ENCODE peak calls at places on chromosomes 4 and X, in four cellular contexts. V, X, T and J are unnamed samples.

GRCh38 chr4:26124753-26125236 is 196.0 kb upstream of the RBPJ start:
- DNase-seq in X (no peak), V (no peak), T (no peak), J (no peak)

GRCh38 chrX:15151267-15152196 is 118.4 kb downstream of the ASB9 start:
- DNase-seq in X (peak), V (no peak), T (no peak), J (no peak)

GRCh38 chrX:115900425-115900824 is 270.1 kb upstream of the AGTR2 start:
- DNase-seq in T (no peak), V (no peak), X (no peak), J (peak)

GRCh38 chr4:1990676-1991075 is 18.1 kb downstream of the NELFA start:
- DNase-seq in X (no peak), V (no peak), T (no peak), J (peak)

GRCh38 chr4:57064811-57065711 is 45.1 kb downstream of the IGFBP7 start:
- DNase-seq in T (peak), X (no peak), V (no peak), J (no peak)

GRCh38 chr4:55458164-55458563 is 62.4 kb downstream of the TMEM165 start:
- DNase-seq in T (no peak), X (no peak), V (no peak), J (no peak)

GRCh38 chr4:37816719-37817118 is 9.8 kb upstream of the PGM2 start:
- DNase-seq in V (no peak), T (no peak), X (no peak), J (no peak)

GRCh38 chrX:17376381-17377046 is 1.5 kb downstream of the NHS start:
- DNase-seq in V (no peak), T (no peak), X (peak), J (no peak)

GRCh38 chr4:54961357-54961975 is 163.9 kb downstream of the KDR start:
- DNase-seq in X (peak), T (no peak), V (no peak), J (no peak)

GRCh38 chr4:159977907-159978617 is 875.2 kb downstream of the RAPGEF2 start:
- DNase-seq in V (no peak), X (peak), T (no peak), J (no peak)

GRCh38 chr4:1969928-1970723 is 38.6 kb downstream of the NELFA start:
- DNase-seq in T (no peak), V (no peak), X (no peak), J (no peak)

GRCh38 chr4:77593993-77594392 is 11.6 kb upstream of the CXCL13 start:
- DNase-seq in X (no peak), V (no peak), T (no peak), J (no peak)

GRCh38 chr4:15774020-15774420 is 4.1 kb upstream of the CD38 start:
- DNase-seq in X (peak), T (no peak), V (no peak), J (no peak)

GRCh38 chrX:49879656-49880277 is 483 bp downstream of the USP27X start:
- DNase-seq in V (no peak), T (no peak), X (no peak), J (no peak)

GRCh38 chr4:188246488-188246887 is 107.2 kb downstream of the TRIML1 start:
- DNase-seq in T (no peak), X (no peak), V (no peak), J (no peak)

GRCh38 chr4:147303506-147303905 is 177.4 kb upstream of the EDNRA start:
- DNase-seq in V (no peak), T (no peak), X (no peak), J (no peak)

GRCh38 chr4:10567766-10568165 is 110.5 kb upstream of the ZNF518B start:
- DNase-seq in V (no peak), T (no peak), X (no peak), J (no peak)

GRCh38 chr4:1403177-1403583 is 3.1 kb downstream of the NKX1-1 start:
- DNase-seq in V (no peak), T (no peak), X (no peak), J (no peak)

GRCh38 chr4:107931775-107932321 is 499 bp downstream of the CYP2U1 start:
- DNase-seq in X (no peak), T (no peak), V (peak), J (no peak)

GRCh38 chr4:107937040-107937439 is 5.7 kb downstream of the CYP2U1 start:
- DNase-seq in T (no peak), V (no peak), X (no peak), J (no peak)

GRCh38 chr4:107935246-107935645 is 3.9 kb downstream of the CYP2U1 start:
- DNase-seq in T (no peak), V (no peak), X (no peak), J (no peak)

GRCh38 chr4:107930821-107931774 is at the start of gene CYP2U1:
- DNase-seq in X (peak), T (no peak), V (peak), J (peak)
- TF ChIP-seq CTCF in X (peak), T (no peak), V (no peak), J (peak)

DNA sequence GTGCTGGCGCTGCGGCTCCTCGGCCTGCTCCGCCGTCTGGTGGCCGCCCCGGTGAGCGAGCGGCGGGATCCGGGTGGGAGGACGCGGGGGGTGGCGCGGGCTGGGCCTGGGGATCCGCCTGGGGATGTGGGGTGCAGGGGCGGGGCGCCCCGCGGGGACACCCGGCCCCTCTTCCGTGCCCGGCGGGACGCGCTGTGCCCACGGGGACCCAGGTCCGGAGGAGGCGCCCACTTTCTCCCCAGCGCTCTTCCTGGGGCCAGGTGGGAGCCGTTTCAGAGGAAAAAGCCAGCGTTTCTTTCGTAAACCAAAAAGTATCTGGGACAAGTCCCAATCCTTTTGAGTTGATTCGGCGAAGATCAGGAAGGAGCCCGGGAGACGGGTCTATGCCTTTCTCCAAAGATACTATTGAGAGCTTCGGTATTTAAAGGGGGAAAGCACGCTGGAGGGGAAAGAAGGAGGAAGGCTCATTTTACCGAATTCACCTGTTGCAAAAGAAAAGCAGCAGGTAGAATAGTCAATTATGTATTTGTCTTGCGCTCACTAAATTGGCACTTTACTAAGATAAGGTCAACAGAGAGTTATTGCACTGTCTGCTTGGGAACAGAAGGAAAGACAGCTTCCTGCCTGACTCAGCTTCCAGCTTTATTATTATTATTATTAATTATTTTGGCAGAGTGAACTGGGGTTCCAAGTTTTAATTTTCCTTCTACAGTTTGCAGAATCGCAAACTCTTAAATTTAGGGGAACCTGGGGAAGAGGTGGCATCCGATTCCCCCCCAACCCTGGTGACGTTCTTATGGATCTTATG is 81.5 kb upstream of the CD99 start:
- DNase-seq in T (no peak), X (peak), V (no peak), J (no peak)
- TF ChIP-seq CTCF in T (no peak), X (no peak), V (no peak), J (peak)

GRCh38 chr4:185096032-185096653 is 46.9 kb upstream of the SLC25A4 start:
- DNase-seq in V (no peak), X (peak), T (peak), J (no peak)
- TF ChIP-seq CTCF in V (peak), X (peak), T (peak), J (peak)

GRCh38 chrX:30212172-30212571 is 3.2 kb upstream of the MAGEB2 start:
- DNase-seq in X (no peak), T (no peak), V (no peak), J (no peak)
- TF ChIP-seq CTCF in X (no peak), T (no peak), V (no peak), J (no peak)

DNA sequence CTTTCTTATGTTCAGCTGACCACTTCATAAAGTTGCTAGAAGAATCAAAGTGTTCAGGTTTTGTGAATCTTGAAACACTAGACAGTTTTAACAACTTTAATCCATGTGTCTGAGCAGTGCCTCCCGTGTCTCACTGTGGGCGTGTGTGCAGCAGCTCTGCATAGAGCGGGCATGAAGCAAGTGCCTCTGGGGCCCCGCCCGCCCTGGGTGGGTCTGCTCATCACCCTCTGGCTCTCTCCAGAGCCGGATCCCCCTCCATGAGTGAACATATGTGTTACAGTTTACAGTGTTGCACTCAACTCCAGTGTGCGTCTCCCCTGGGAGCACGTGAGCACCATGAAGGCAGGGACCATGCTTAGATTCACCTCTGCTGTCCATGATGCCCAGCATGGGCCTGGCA is 37.6 kb upstream of the CRMP1 start:
- DNase-seq in T (no peak), V (no peak), X (no peak), J (no peak)
- TF ChIP-seq CTCF in T (no peak), V (no peak), X (no peak), J (no peak)

GRCh38 chrX:22664826-22665225 is 334.9 kb upstream of the DDX53 start:
- DNase-seq in V (no peak), T (no peak), X (no peak), J (no peak)

GRCh38 chrX:22665818-22666217 is 333.9 kb upstream of the DDX53 start:
- DNase-seq in T (no peak), X (no peak), V (no peak), J (no peak)

GRCh38 chrX:22662776-22663175 is 337.0 kb upstream of the DDX53 start:
- DNase-seq in T (no peak), X (peak), V (no peak), J (no peak)

GRCh38 chrX:22660756-22661155 is 339.0 kb upstream of the DDX53 start:
- DNase-seq in X (no peak), V (no peak), T (no peak), J (no peak)

GRCh38 chrX:22666441-22666840 is 333.3 kb upstream of the DDX53 start:
- DNase-seq in V (no peak), T (no peak), X (peak), J (no peak)
- TF ChIP-seq CTCF in V (no peak), T (peak), X (peak), J (peak)